ENCODE peak calls at places on chromosomes 2 and 18, in ten cellular contexts. I, W, J, B, X, Y, G, T, M and R are unnamed samples.

GRCh38 chr2:66017763-66018162 is 417.2 kb upstream of the MEIS1 start:
- DNase-seq in I (no peak), W (no peak), J (no peak), B (no peak), X (no peak), Y (no peak), G (no peak), T (no peak), M (no peak), R (no peak)

GRCh38 chr2:172242968-172243367 is 140.3 kb upstream of the DLX2 start:
- DNase-seq in I (no peak), W (no peak), J (peak), B (no peak), X (peak), Y (no peak), G (no peak), T (no peak), M (no peak), R (no peak)

GRCh38 chr2:31812051-31812798 is 198.6 kb downstream of the MEMO1 start:
- DNase-seq in I (no peak), W (no peak), J (no peak), B (no peak), X (peak), Y (peak), G (no peak), T (no peak), M (no peak), R (no peak)

GRCh38 chr2:25310965-25311865 is 30.5 kb downstream of the DNMT3A start:
- DNase-seq in I (no peak), W (no peak), J (peak), B (no peak), X (no peak), Y (no peak), G (peak), T (peak), M (no peak), R (no peak)

GRCh38 chr2:37350034-37350433 is 5.6 kb downstream of the QPCT start:
- DNase-seq in I (no peak), W (peak), J (no peak), B (no peak), X (peak), Y (peak), G (no peak), T (peak), M (no peak), R (no peak)

GRCh38 chr2:42568431-42569115 is at the start of gene MTA3:
- DNase-seq in I (peak), W (peak), J (peak), B (no peak), X (peak), Y (peak), G (peak), T (peak), M (peak), R (peak)

GRCh38 chr18:46915800-46916550 is 1.3 kb downstream of the PIAS2 start:
- DNase-seq in I (no peak), W (peak), J (no peak), B (no peak), X (no peak), Y (no peak), G (no peak), T (no peak), M (no peak), R (peak)

GRCh38 chr2:30261695-30262211 is 30.4 kb downstream of the LBH start:
- DNase-seq in I (no peak), W (no peak), J (no peak), B (no peak), X (no peak), Y (no peak), G (no peak), T (no peak), M (no peak), R (no peak)

GRCh38 chr2:113768770-113769169 is 12.3 kb upstream of the SLC35F5 start:
- DNase-seq in I (no peak), W (no peak), J (no peak), B (no peak), X (no peak), Y (no peak), G (no peak), T (no peak), M (no peak), R (no peak)